ENCODE peak calls at places on chromosomes 2 and 18, in five cellular contexts. C, K, F, L and E are unnamed samples.
A peak's percentile ranks its signal among the peaks of the same experiment; 100 is the strongest.

GRCh38 chr2:3914243-3914642 is 210.9 kb downstream of the DCDC2C start:
- DNase-seq in C (no peak), K (no peak), F (no peak), L (no peak), E (no peak)

GRCh38 chr2:26457695-26458364 is 20.1 kb downstream of the OTOF start:
- DNase-seq in C (no peak), K (no peak), F (no peak), L (no peak), E (no peak)

GRCh38 chr2:65647249-65647842 is 214.9 kb upstream of the SPRED2 start:
- DNase-seq in C (no peak), K (no peak), F (no peak), L (no peak), E (no peak)

GRCh38 chr18:46748466-46748865 is 8.4 kb downstream of the ST8SIA5 start:
- DNase-seq in C (no peak), K (no peak), F (no peak), L (no peak), E (no peak)

GRCh38 chr2:57943271-57943670 is 103.3 kb upstream of the VRK2 start:
- DNase-seq in C (no peak), K (no peak), F (peak; percentile 30), L (no peak), E (no peak)

GRCh38 chr2:208830203-208830602 is 423.6 kb downstream of the PTH2R start:
- DNase-seq in C (no peak), K (no peak), F (no peak), L (no peak), E (no peak)

GRCh38 chr2:23037596-23037995 is 347.4 kb upstream of the KLHL29 start:
- DNase-seq in C (no peak), K (no peak), F (no peak), L (no peak), E (no peak)

GRCh38 chr18:40955351-40955750 is 999.7 kb upstream of the PIK3C3 start:
- DNase-seq in C (no peak), K (no peak), F (no peak), L (no peak), E (no peak)

GRCh38 chr2:118185210-118186109 is 97.2 kb downstream of the INSIG2 start:
- DNase-seq in C (peak; percentile 34), K (peak; percentile 45), F (peak; percentile 20), L (peak; percentile 10), E (peak; percentile 71)

GRCh38 chr2:144668493-144669110 is 148.7 kb upstream of the ZEB2 start:
- DNase-seq in C (no peak), K (no peak), F (no peak), L (no peak), E (no peak)

GRCh38 chr2:56229397-56230060 is 45.7 kb downstream of the CCDC85A start:
- DNase-seq in C (peak; percentile 62), K (no peak), F (no peak), L (no peak), E (no peak)

GRCh38 chr2:127381762-127382161 is 6.0 kb downstream of the MAP3K2 start:
- DNase-seq in C (no peak), K (no peak), F (no peak), L (no peak), E (no peak)

GRCh38 chr18:37385846-37386435 is 179.7 kb downstream of the CELF4 start:
- DNase-seq in C (peak; percentile 8), K (peak; percentile 33), F (peak; percentile 37), L (peak; percentile 42), E (peak; percentile 80)

GRCh38 chr2:68564426-68564825 is 79.0 kb upstream of the PROKR1 start:
- DNase-seq in C (no peak), K (no peak), F (no peak), L (peak; percentile 74), E (no peak)

GRCh38 chr2:46073540-46074018 is 223.6 kb upstream of the EPAS1 start:
- DNase-seq in C (peak; percentile 89), K (no peak), F (peak; percentile 97), L (no peak), E (peak; percentile 91)

GRCh38 chr2:52036853-52037252 is 1004.9 kb upstream of the NRXN1 start:
- DNase-seq in C (no peak), K (no peak), F (no peak), L (no peak), E (no peak)

GRCh38 chr2:119536209-119536608 is 8.0 kb upstream of the CFAP221 start:
- DNase-seq in C (no peak), K (no peak), F (no peak), L (no peak), E (no peak)

GRCh38 chr2:49042510-49042909 is 111.8 kb downstream of the FSHR start:
- DNase-seq in C (no peak), K (no peak), F (no peak), L (no peak), E (no peak)

GRCh38 chr18:57542126-57542525 is 44.4 kb downstream of the FECH start:
- DNase-seq in C (peak; percentile 42), K (no peak), F (peak; percentile 86), L (no peak), E (peak; percentile 43)

GRCh38 chr2:209426432-209426831 is 2.6 kb downstream of the MAP2 start:
- DNase-seq in C (peak; percentile 89), K (no peak), F (no peak), L (no peak), E (peak; percentile 19)

GRCh38 chr18:43919565-43919964 is 642.3 kb upstream of the SYT4 start:
- DNase-seq in C (no peak), K (no peak), F (no peak), L (no peak), E (no peak)

GRCh38 chr2:127048969-127049897 is 57.7 kb downstream of the BIN1 start:
- DNase-seq in C (no peak), K (no peak), F (no peak), L (no peak), E (peak; percentile 80)

GRCh38 chr2:17518212-17519154 is at the start of gene RAD51AP2:
- DNase-seq in C (peak; percentile 86), K (peak; percentile 84), F (peak; percentile 66), L (peak; percentile 91), E (peak; percentile 80)

GRCh38 chr2:177030391-177031000 is 182.1 kb upstream of the HNRNPA3 start:
- DNase-seq in C (no peak), K (peak; percentile 18), F (no peak), L (no peak), E (peak; percentile 45)

GRCh38 chr2:63679252-63679850 is 90.6 kb downstream of the MDH1 start:
- DNase-seq in C (peak; percentile 64), K (no peak), F (no peak), L (no peak), E (no peak)

GRCh38 chr2:179341152-179341866 is 76.7 kb upstream of the SESTD1 start:
- DNase-seq in C (no peak), K (no peak), F (no peak), L (no peak), E (no peak)

GRCh38 chr2:120660771-120661459 is 74.8 kb upstream of the GLI2 start:
- DNase-seq in C (no peak), K (no peak), F (no peak), L (no peak), E (no peak)

GRCh38 chr2:230891108-230891507 is 26.4 kb downstream of the ITM2C start:
- DNase-seq in C (no peak), K (no peak), F (no peak), L (no peak), E (no peak)

GRCh38 chr2:190123956-190124355 is 61.4 kb upstream of the MSTN start:
- DNase-seq in C (peak; percentile 4), K (no peak), F (peak; percentile 83), L (no peak), E (no peak)

GRCh38 chr2:30565860-30566358 is 118.9 kb downstream of the LCLAT1 start:
- DNase-seq in C (no peak), K (no peak), F (peak; percentile 22), L (no peak), E (no peak)

GRCh38 chr2:176158855-176159677 is 2.0 kb downstream of the HOXD3 start:
- DNase-seq in C (no peak), K (no peak), F (no peak), L (no peak), E (peak; percentile 87)

GRCh38 chr18:55778731-55779460 is 190.9 kb upstream of the TCF4 start:
- DNase-seq in C (peak; percentile 60), K (no peak), F (no peak), L (no peak), E (no peak)

GRCh38 chr2:233542507-233542906 is 24.1 kb downstream of the USP40 start:
- DNase-seq in C (peak; percentile 68), K (no peak), F (peak; percentile 87), L (no peak), E (no peak)

GRCh38 chr2:236659758-236660150 is 90.1 kb downstream of the ACKR3 start:
- DNase-seq in C (no peak), K (no peak), F (peak; percentile 34), L (no peak), E (no peak)
- H3K4me1 ChIP-seq in C (peaks cover 41% of the 10 kb centered on the region), K (peaks cover 12% of the 10 kb centered on the region), F (peaks cover 10% of the 10 kb centered on the region), L (no peaks in the 10 kb centered on the region), E (peaks cover 44% of the 10 kb centered on the region)

DNA sequence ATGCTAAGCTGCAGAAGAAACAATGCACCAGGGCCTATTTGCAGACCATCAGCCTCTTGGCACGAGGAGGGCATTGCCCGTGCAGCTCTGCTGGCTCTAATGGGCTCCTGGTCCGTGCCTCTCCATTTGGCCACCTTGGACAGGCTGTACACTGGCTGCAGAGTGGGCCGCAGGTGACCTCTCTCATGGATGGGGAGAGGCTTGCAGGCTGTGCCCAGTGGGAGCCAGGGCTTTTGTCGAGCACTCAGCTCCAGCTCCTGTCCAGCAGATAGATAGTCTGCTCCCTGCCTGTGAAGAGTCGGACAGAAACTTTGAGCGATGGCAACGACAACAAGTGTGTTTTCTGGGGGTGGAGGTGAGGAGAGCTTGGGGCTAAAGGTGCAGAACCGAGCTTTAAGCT is 100.9 kb downstream of the MBP start:
- DNase-seq in C (no peak), K (no peak), F (no peak), L (no peak), E (no peak)
- H3K4me3 ChIP-seq in C (no peak overlapping the region), K (no peak overlapping the region), F (no peak overlapping the region), L (no peak overlapping the region), E (no peak overlapping the region)

GRCh38 chr2:226760412-226761194 is 39.0 kb downstream of the IRS1 start:
- DNase-seq in C (peak; percentile 57), K (no peak), F (peak; percentile 94), L (no peak), E (no peak)
- H3K4me2 ChIP-seq in C (no peak overlapping the region), K (no peak overlapping the region), F (peak overlapping the region; percentile 66), L (no peak overlapping the region), E (peak overlapping the region; percentile 30)

DNA sequence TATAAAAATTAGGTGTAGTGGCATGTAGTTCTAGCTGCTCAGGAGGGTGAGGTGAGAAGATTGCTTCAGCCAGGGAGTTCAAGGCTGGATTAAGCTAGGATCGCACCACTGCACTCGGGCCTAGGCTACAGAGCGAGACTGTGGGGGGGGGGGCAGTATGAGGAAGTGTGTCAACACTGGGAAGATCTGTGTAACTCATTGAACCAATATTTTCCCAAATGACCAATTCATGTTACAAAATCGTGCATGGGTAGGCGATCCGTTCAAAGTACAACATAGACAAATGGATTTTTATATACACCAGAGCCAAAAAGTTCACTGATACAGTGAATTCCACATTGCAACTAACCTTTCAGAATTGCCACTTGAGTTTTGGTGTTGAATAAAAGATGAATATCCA is 8.1 kb downstream of the SMAD4 start:
- DNase-seq in C (no peak), K (no peak), F (no peak), L (no peak), E (no peak)
- H3K4me1 ChIP-seq in C (no peaks in the 10 kb centered on the region), K (peaks cover 1% of the 10 kb centered on the region), F (peaks cover 6% of the 10 kb centered on the region), L (peaks cover 12% of the 10 kb centered on the region), E (peaks cover 18% of the 10 kb centered on the region)